ENCODE peak calls at places on chromosome 3, in seven cellular contexts. T, C, A, Z, N, D and Y are unnamed samples.

GRCh38 chr3:20225769-20226168 is 39.8 kb upstream of the SGO1 start:
- DNase-seq in T (peak), C (no peak), A (peak), Z (peak), N (no peak), D (peak), Y (no peak)

GRCh38 chr3:24958910-24959447 is 464.3 kb upstream of the THRB start:
- DNase-seq in T (no peak), C (no peak), A (no peak), Z (no peak), N (no peak), D (no peak), Y (no peak)

GRCh38 chr3:16509721-16510619 is 3.5 kb downstream of the RFTN1 start:
- DNase-seq in T (no peak), C (no peak), A (no peak), Z (no peak), N (no peak), D (no peak), Y (no peak)

GRCh38 chr3:119604878-119605277 is 7.2 kb downstream of the PLA1A start:
- DNase-seq in T (no peak), C (no peak), A (peak), Z (peak), N (no peak), D (peak), Y (no peak)

GRCh38 chr3:100084100-100084806 is 30.0 kb downstream of the FILIP1L start:
- DNase-seq in T (no peak), C (no peak), A (no peak), Z (no peak), N (no peak), D (no peak), Y (no peak)

GRCh38 chr3:25259871-25260270 is 168.2 kb upstream of the RARB start:
- DNase-seq in T (no peak), C (no peak), A (peak), Z (no peak), N (no peak), D (no peak), Y (peak)

GRCh38 chr3:188390775-188391443 is 237.0 kb downstream of the LPP start:
- DNase-seq in T (no peak), C (no peak), A (no peak), Z (no peak), N (no peak), D (no peak), Y (no peak)

GRCh38 chr3:187223799-187224198 is 26.5 kb downstream of the RTP1 start:
- DNase-seq in T (no peak), C (peak), A (no peak), Z (peak), N (no peak), D (peak), Y (no peak)

GRCh38 chr3:156795890-156796451 is 30.2 kb upstream of the LEKR1 start:
- DNase-seq in T (no peak), C (peak), A (no peak), Z (peak), N (no peak), D (no peak), Y (no peak)